ENCODE peak calls at places on chromosomes 11 and 22, in seven cellular contexts. B, Y, R, A, X, Z and U are unnamed samples.

GRCh38 chr22:18033204-18033998 is 9.0 kb upstream of the MICAL3 start:
- DNase-seq in B (no peak), Y (no peak), R (no peak), A (peak), X (no peak), Z (no peak), U (peak)

GRCh38 chr22:46758098-46758497 is 4.4 kb upstream of the TBC1D22A start:
- DNase-seq in B (no peak), Y (no peak), R (no peak), A (no peak), X (no peak), Z (no peak), U (no peak)

GRCh38 chr11:122656631-122657101 is 1.1 kb downstream of the UBASH3B start:
- DNase-seq in B (peak), Y (no peak), R (peak), A (no peak), X (peak), Z (peak), U (peak)

GRCh38 chr22:17808688-17809403 is 34.6 kb upstream of the BID start:
- DNase-seq in B (no peak), Y (no peak), R (no peak), A (no peak), X (no peak), Z (no peak), U (no peak)

GRCh38 chr22:37016134-37016910 is 2.9 kb downstream of the TST start:
- DNase-seq in B (no peak), Y (no peak), R (no peak), A (no peak), X (no peak), Z (no peak), U (no peak)

GRCh38 chr11:101487775-101488174 is 96.0 kb downstream of the TRPC6 start:
- DNase-seq in B (no peak), Y (no peak), R (no peak), A (peak), X (no peak), Z (peak), U (no peak)

GRCh38 chr11:11313426-11313825 is 39.6 kb downstream of the CSNK2A3 start:
- DNase-seq in B (no peak), Y (no peak), R (no peak), A (no peak), X (no peak), Z (peak), U (peak)

GRCh38 chr22:24707477-24707816 is 67.1 kb downstream of the PIWIL3 start:
- DNase-seq in B (peak), Y (no peak), R (no peak), A (no peak), X (no peak), Z (no peak), U (no peak)

GRCh38 chr22:37270928-37271650 is 11.2 kb upstream of the CYTH4 start:
- DNase-seq in B (no peak), Y (no peak), R (no peak), A (peak), X (no peak), Z (peak), U (no peak)

GRCh38 chr11:71206186-71206585 is 46.2 kb downstream of the SHANK2 start:
- DNase-seq in B (peak), Y (no peak), R (no peak), A (peak), X (no peak), Z (peak), U (no peak)

GRCh38 chr11:115528217-115528616 is 24.0 kb upstream of the CADM1 start:
- DNase-seq in B (no peak), Y (no peak), R (no peak), A (no peak), X (no peak), Z (no peak), U (no peak)

GRCh38 chr22:44309137-44309536 is 3.6 kb downstream of the SHISAL1 start:
- DNase-seq in B (no peak), Y (no peak), R (no peak), A (peak), X (no peak), Z (peak), U (peak)

GRCh38 chr11:46537121-46537520 is 56.7 kb downstream of the AMBRA1 start:
- DNase-seq in B (no peak), Y (no peak), R (no peak), A (no peak), X (no peak), Z (peak), U (peak)

GRCh38 chr11:1233351-1234053 is 10.6 kb downstream of the MUC5B start:
- DNase-seq in B (no peak), Y (no peak), R (no peak), A (no peak), X (no peak), Z (no peak), U (no peak)

GRCh38 chr22:31155425-31155824 is 4.6 kb upstream of the RNF185 start:
- DNase-seq in B (no peak), Y (no peak), R (no peak), A (peak), X (no peak), Z (peak), U (no peak)

GRCh38 chr11:43250309-43250708 is 61.5 kb upstream of the API5 start:
- DNase-seq in B (no peak), Y (no peak), R (no peak), A (no peak), X (no peak), Z (no peak), U (no peak)

GRCh38 chr22:48309115-48309705 is 1518.5 kb downstream of the BRD1 start:
- DNase-seq in B (peak), Y (no peak), R (no peak), A (no peak), X (no peak), Z (no peak), U (no peak)

GRCh38 chr11:9600651-9601040 is 27.2 kb downstream of the WEE1 start:
- DNase-seq in B (no peak), Y (no peak), R (no peak), A (no peak), X (no peak), Z (no peak), U (no peak)

GRCh38 chr22:29733362-29734322 is 13.8 kb downstream of the CABP7 start:
- DNase-seq in B (peak), Y (no peak), R (peak), A (no peak), X (no peak), Z (peak), U (no peak)

GRCh38 chr11:117928818-117929567 is at the start of gene TMPRSS13:
- DNase-seq in B (peak), Y (no peak), R (no peak), A (no peak), X (peak), Z (no peak), U (no peak)

GRCh38 chr22:25060522-25061071 is 108.1 kb downstream of the KIAA1671 start:
- DNase-seq in B (peak), Y (no peak), R (no peak), A (no peak), X (no peak), Z (no peak), U (no peak)